ENCODE peak calls at places on chromosomes 2 and 18, in eight cellular contexts. A is CD8-positive, alpha-beta T cell; G is PC-9; N is astrocyte of the cerebellum; F is activated CD8-positive, alpha-beta T cell treated with anti-CD3 and anti-CD28 coated beads for 36 hours; M is lower leg skin; H is B cell; I is HepG2. K is an unnamed sample.

GRCh38 chr2:106143495-106144215 is 50.4 kb downstream of the UXS1 start:
- DNase-seq in A (no peak), G (peak; percentile 35), N (no peak), F (no peak), M (no peak), H (no peak), I (no peak), K (no peak)

GRCh38 chr2:98012561-98012979 is 16.8 kb upstream of the TMEM131 start:
- DNase-seq in A (no peak), G (no peak), N (no peak), F (peak; percentile 74), M (no peak), H (peak; percentile 79), I (no peak), K (peak; percentile 73)

GRCh38 chr18:48902023-48902855 is 48.5 kb downstream of the SMAD7 start:
- DNase-seq in A (no peak), G (peak; percentile 88), N (peak; percentile 81), F (no peak), M (peak; percentile 94), H (no peak), I (peak; percentile 86), K (no peak)

GRCh38 chr18:62460851-62461300 is 61.9 kb upstream of the ZCCHC2 start:
- DNase-seq in A (no peak), G (no peak), N (no peak), F (no peak), M (peak; percentile 80), H (no peak), I (peak; percentile 99), K (no peak)

GRCh38 chr2:29423267-29423666 is 308.1 kb downstream of the CLIP4 start:
- DNase-seq in A (no peak), G (no peak), N (no peak), F (no peak), M (no peak), H (no peak), I (no peak), K (no peak)

GRCh38 chr2:223511168-223511567 is 91.0 kb downstream of the SCG2 start:
- DNase-seq in A (no peak), G (no peak), N (no peak), F (no peak), M (no peak), H (no peak), I (no peak), K (no peak)

GRCh38 chr2:64017811-64018714 is 1.2 kb downstream of the VPS54 start:
- DNase-seq in A (no peak), G (no peak), N (no peak), F (no peak), M (no peak), H (peak; percentile 13), I (no peak), K (peak; percentile 25)

GRCh38 chr18:8989017-8989416 is 113.5 kb upstream of the NDUFV2 start:
- DNase-seq in A (no peak), G (no peak), N (no peak), F (no peak), M (no peak), H (no peak), I (no peak), K (no peak)

GRCh38 chr2:220736778-220737177 is 835.3 kb downstream of the EPHA4 start:
- DNase-seq in A (no peak), G (no peak), N (no peak), F (no peak), M (no peak), H (no peak), I (no peak), K (no peak)

GRCh38 chr18:48920408-48921038 is 30.2 kb downstream of the SMAD7 start:
- DNase-seq in A (no peak), G (no peak), N (no peak), F (no peak), M (peak; percentile 56), H (no peak), I (no peak), K (no peak)

GRCh38 chr2:15747698-15748471 is 156.2 kb downstream of the DDX1 start:
- DNase-seq in A (no peak), G (no peak), N (no peak), F (no peak), M (peak; percentile 42), H (no peak), I (no peak), K (no peak)

GRCh38 chr18:57171026-57171425 is 24.1 kb downstream of the BOD1L2 start:
- DNase-seq in A (no peak), G (no peak), N (no peak), F (no peak), M (no peak), H (no peak), I (no peak), K (no peak)

GRCh38 chr2:75610671-75611070 is 35.9 kb upstream of the MRPL19 start:
- DNase-seq in A (no peak), G (no peak), N (no peak), F (no peak), M (no peak), H (no peak), I (no peak), K (no peak)

GRCh38 chr2:1136071-1136470 is 185.4 kb downstream of the SNTG2 start:
- DNase-seq in A (no peak), G (no peak), N (no peak), F (no peak), M (no peak), H (no peak), I (no peak), K (no peak)

GRCh38 chr2:98473995-98474780 is 29.5 kb downstream of the INPP4A start:
- DNase-seq in A (no peak), G (no peak), N (no peak), F (peak; percentile 46), M (no peak), H (no peak), I (no peak), K (peak; percentile 52)

GRCh38 chr2:234873828-234874173 is 78.0 kb upstream of the SH3BP4 start:
- DNase-seq in A (no peak), G (peak; percentile 61), N (no peak), F (no peak), M (no peak), H (no peak), I (no peak), K (no peak)

GRCh38 chr2:106117882-106118684 is 76.0 kb downstream of the UXS1 start:
- DNase-seq in A (no peak), G (peak; percentile 78), N (no peak), F (no peak), M (no peak), H (no peak), I (no peak), K (no peak)

GRCh38 chr2:130824492-130825061 is 12.1 kb upstream of the ARHGEF4 start:
- DNase-seq in A (peak; percentile 35), G (peak; percentile 55), N (peak; percentile 99), F (peak; percentile 88), M (no peak), H (peak; percentile 36), I (no peak), K (peak; percentile 87)

GRCh38 chr2:121021685-121022084 is 263.3 kb downstream of the TFCP2L1 start:
- DNase-seq in A (no peak), G (no peak), N (no peak), F (no peak), M (peak; percentile 68), H (no peak), I (no peak), K (no peak)

GRCh38 chr2:158507141-158507540 is 50.4 kb downstream of the PKP4 start:
- DNase-seq in A (no peak), G (no peak), N (peak; percentile 32), F (no peak), M (no peak), H (no peak), I (no peak), K (peak; percentile 17)

GRCh38 chr2:25567406-25567805 is 106.0 kb downstream of the DTNB start:
- DNase-seq in A (no peak), G (peak; percentile 9), N (peak; percentile 31), F (peak; percentile 40), M (no peak), H (peak; percentile 62), I (peak; percentile 56), K (peak; percentile 63)

GRCh38 chr18:79217979-79218604 is 148.9 kb downstream of the ATP9B start:
- DNase-seq in A (no peak), G (no peak), N (no peak), F (no peak), M (no peak), H (no peak), I (no peak), K (no peak)
- TF ChIP-seq CTCF in A (no peak), G (no peak), N (no peak), F (no peak), M (no peak), H (no peak), I (no peak), K (no peak)

DNA sequence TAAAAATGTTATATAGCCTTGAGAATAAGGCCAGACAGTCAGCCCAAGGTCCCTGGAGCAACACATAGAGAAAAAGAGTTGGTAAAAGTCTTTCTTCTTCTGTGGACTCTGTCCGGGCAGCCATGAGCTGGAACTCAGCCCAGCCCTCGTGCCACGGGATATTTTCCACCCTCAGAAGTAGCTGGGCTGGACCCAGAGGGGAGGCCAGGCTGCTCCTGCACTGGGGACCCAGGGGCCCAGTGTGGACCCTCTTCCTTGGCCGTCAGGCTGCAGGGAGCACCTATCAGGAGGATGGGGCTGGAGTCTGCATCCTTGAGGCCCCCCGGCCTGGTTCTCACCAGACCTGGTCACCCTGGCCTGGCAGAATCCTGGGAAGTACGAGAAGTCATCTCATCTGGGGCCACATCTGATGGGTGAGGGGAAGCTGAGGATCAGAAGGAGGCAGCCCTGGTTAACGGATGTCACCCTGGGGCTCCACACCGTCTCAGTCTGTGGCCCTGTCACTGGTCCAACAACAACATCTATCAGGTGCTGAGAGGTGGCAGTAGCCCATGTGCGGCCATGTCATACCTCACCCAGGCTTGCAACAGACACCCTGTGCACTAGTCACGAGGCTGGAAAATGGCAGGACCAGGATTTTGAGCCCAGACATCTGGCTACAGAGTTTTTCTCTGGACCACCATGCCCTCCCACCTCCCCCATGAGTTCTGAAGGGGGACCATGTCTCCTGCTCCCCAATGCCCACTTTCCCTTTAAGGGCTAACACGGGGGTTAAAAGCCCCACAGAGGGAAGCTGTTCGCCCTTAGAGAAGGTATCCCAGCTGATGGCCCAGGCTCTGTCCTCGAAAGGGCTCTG is 33.0 kb downstream of the SDC1 start:
- DNase-seq in A (no peak), G (no peak), N (no peak), F (no peak), M (no peak), H (no peak), I (no peak), K (no peak)
- TF ChIP-seq CTCF in A (no peak), G (peak; percentile 38), N (no peak), F (no peak), M (no peak), H (no peak), I (no peak), K (no peak)

DNA sequence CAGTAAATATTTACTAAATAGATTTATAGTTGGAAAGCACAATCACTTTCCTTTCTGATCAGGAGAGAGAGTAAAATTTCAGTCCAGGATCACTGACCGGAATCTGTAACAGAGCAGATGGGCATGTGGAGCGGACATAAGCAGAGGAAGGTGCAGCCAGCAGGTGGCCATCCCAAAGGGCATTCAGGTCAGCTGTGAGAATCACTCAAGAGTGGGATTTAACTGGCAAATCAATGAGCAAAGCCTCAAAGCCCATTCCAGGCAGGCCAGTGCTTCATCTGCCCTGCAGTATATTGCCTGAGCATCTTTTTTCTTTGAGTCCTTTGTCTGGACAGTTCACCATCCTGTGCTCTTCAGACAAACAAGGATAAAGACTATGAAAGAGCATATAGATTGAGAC is 166.4 kb upstream of the SLC14A2 start:
- DNase-seq in A (no peak), G (no peak), N (no peak), F (no peak), M (no peak), H (no peak), I (no peak), K (no peak)
- TF ChIP-seq CTCF in A (no peak), G (no peak), N (no peak), F (no peak), M (no peak), H (no peak), I (no peak), K (no peak)

GRCh38 chr2:8107979-8108378 is 573.9 kb upstream of the ID2 start:
- DNase-seq in A (no peak), G (no peak), N (no peak), F (no peak), M (no peak), H (no peak), I (no peak), K (no peak)
- TF ChIP-seq CTCF in A (no peak), G (no peak), N (no peak), F (no peak), M (no peak), H (no peak), I (peak; percentile 44), K (no peak)

K was measured in GM10248.